ENCODE peak calls at places on chromosomes 4 and X, in four cellular contexts. E is GM12878, U is HL-60, J is K562. C is an unnamed sample.

GRCh38 chr4:8366601-8367000 is 73.9 kb downstream of the ACOX3 start:
- DNase-seq in E (no peak), U (no peak), J (no peak), C (no peak)

GRCh38 chrX:109533631-109534030 is 3.0 kb upstream of the NXT2 start:
- DNase-seq in E (no peak), U (no peak), J (no peak), C (no peak)

GRCh38 chr4:105440890-105441289 is 33.0 kb downstream of the PPA2 start:
- DNase-seq in E (no peak), U (no peak), J (no peak), C (no peak)

GRCh38 chr4:17535906-17536305 is 20.9 kb downstream of the CLRN2 start:
- DNase-seq in E (no peak), U (no peak), J (peak), C (no peak)

GRCh38 chrX:5265324-5265723 is 963.3 kb downstream of the NLGN4X start:
- DNase-seq in E (no peak), U (no peak), J (no peak), C (no peak)

GRCh38 chr4:118981839-118982381 is 93.3 kb downstream of the SYNPO2 start:
- DNase-seq in E (no peak), U (peak), J (peak), C (peak)

GRCh38 chr4:2178986-2179385 is 62.9 kb downstream of the HAUS3 start:
- DNase-seq in E (no peak), U (no peak), J (no peak), C (no peak)

GRCh38 chrX:12567857-12568256 is 223.4 kb upstream of the PRPS2 start:
- DNase-seq in E (no peak), U (no peak), J (no peak), C (no peak)

GRCh38 chrX:15087747-15088146 is 182.1 kb downstream of the ASB9 start:
- DNase-seq in E (no peak), U (no peak), J (no peak), C (no peak)

GRCh38 chr4:149999485-150000074 is 78.7 kb upstream of the DCLK2 start:
- DNase-seq in E (no peak), U (no peak), J (no peak), C (no peak)

GRCh38 chrX:134636859-134637258 is 21.4 kb downstream of the PLAC1 start:
- DNase-seq in E (no peak), U (no peak), J (no peak), C (no peak)

GRCh38 chrX:134640914-134641313 is 17.4 kb downstream of the PLAC1 start:
- DNase-seq in E (no peak), U (no peak), J (no peak), C (no peak)

GRCh38 chrX:134646671-134647070 is 11.6 kb downstream of the PLAC1 start:
- DNase-seq in E (no peak), U (no peak), J (no peak), C (no peak)

GRCh38 chrX:134646170-134646569 is 12.1 kb downstream of the PLAC1 start:
- DNase-seq in E (no peak), U (no peak), J (no peak), C (no peak)

GRCh38 chrX:134642394-134642793 is 15.9 kb downstream of the PLAC1 start:
- DNase-seq in E (no peak), U (no peak), J (no peak), C (no peak)
- TF ChIP-seq SPI1 in E (no peak), U (no peak), J (no peak), C (no peak)

DNA sequence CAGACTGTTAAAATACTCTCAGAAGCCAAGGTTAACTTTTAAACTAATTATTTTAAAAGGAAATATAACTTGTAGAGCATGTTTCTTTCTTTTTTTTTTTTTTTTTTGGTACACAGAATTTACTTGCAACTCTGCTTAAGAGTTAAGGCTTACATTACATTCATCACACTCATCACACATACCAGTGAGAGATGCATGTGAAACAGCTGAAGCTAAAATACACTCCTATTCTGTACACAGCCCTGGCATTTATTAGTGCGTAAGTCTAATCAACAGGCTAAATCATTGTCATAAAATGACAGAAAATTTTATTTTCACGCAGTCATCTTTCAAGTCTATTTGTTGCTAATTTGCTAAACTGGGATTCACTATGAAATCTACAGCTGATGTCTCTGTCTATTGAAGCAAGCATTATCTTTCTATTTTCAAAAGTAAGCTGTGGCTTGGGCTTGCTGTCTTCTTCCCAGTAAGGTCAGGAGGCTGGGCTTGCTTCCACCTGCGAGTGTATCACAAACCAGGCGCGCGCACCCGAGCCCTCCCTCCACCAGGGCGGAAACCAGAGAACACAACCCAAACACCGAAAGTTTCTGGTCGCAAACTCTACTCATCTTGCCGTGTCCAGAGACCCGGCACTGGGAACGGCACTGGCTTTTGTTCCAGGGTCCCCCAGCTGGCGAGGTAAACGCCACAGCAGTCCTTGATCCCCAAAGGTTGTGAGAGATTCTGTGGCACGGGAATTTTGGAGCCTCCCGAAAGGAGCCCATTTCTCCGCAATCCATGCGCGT is 3.9 kb downstream of the MAML3 start:
- DNase-seq in E (no peak), U (peak), J (peak), C (peak)
- TF ChIP-seq POLR2AphosphoS5 in E (no peak), U (no peak), J (no peak), C (no peak)

GRCh38 chrX:151697537-151697936 is 2.3 kb downstream of the PRRG3 start:
- DNase-seq in E (no peak), U (no peak), J (no peak), C (no peak)

GRCh38 chrX:151701071-151701470 is 5.8 kb downstream of the PRRG3 start:
- DNase-seq in E (no peak), U (no peak), J (no peak), C (no peak)

GRCh38 chrX:151699746-151700145 is 4.5 kb downstream of the PRRG3 start:
- DNase-seq in E (no peak), U (no peak), J (no peak), C (no peak)

GRCh38 chrX:151700581-151700980 is 5.3 kb downstream of the PRRG3 start:
- DNase-seq in E (no peak), U (no peak), J (no peak), C (no peak)

GRCh38 chrX:151698485-151698884 is 3.2 kb downstream of the PRRG3 start:
- DNase-seq in E (no peak), U (no peak), J (no peak), C (no peak)
- TF ChIP-seq SPI1 in E (no peak), U (no peak), J (no peak), C (no peak)

GRCh38 chr4:73704314-73705055 is 35.9 kb upstream of the CXCL8 start:
- DNase-seq in E (no peak), U (peak), J (peak), C (no peak)
- TF ChIP-seq POLR2AphosphoS5 in E (no peak), U (peak), J (peak), C (no peak)

GRCh38 chrX:154399527-154400368 is 1.6 kb downstream of the RPL10 start:
- DNase-seq in E (no peak), U (peak), J (peak), C (no peak)
- TF ChIP-seq SPI1 in E (no peak), U (no peak), J (no peak), C (no peak)

GRCh38 chr4:47747846-47748494 is 89.9 kb downstream of the CORIN start:
- DNase-seq in E (no peak), U (no peak), J (no peak), C (no peak)
- TF ChIP-seq POLR2AphosphoS5 in E (no peak), U (no peak), J (no peak), C (no peak)

GRCh38 chr4:69748176-69748575 is 12.2 kb downstream of the SULT1B1 start:
- DNase-seq in E (no peak), U (no peak), J (no peak), C (no peak)
- TF ChIP-seq SPI1 in E (no peak), U (no peak), J (no peak), C (no peak)

DNA sequence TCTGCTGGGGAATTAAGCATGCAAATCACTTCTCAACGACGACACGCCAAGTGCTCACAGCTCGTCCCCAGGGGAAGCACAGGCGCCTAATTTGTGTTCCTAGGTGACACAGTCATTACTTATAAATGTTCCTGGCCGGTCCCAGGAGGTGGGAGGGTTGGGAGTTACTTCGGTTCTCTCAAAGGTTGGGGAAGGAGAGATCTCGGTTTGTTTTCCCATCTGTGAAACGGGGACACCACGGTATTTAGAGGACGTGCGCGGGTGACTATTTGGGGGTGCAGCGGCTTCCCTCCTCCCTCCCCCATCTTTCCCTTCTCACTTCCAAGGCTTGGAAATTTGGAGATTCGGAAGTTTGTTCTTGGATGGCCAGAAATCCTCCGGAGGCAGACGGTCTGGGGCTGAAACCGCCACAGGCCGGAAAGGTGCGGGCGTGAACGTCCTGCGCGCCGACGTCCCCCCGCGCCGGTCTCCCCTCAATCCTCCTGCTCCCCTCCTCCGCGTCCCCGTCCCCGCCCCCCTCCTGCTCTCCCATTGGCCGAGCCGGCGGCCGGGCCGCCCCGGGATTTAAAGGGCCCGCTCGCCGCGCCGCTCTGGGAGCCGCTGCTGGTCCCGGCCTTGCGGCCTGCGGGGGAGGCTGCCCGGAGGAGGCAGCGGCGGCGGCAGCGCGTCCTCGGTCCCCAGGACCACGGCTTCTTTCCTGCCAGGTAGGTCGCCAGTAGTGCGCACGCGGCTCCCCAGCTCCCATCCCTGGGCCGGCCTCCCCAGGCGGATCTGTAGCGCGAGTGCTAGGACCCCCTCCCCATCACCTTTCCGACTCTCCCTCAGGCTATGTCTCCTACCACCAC is at the start of gene PORCN:
- DNase-seq in E (peak), U (no peak), J (peak), C (peak)
- TF ChIP-seq POLR2AphosphoS5 in E (no peak), U (peak), J (no peak), C (peak)

C was measured in GM12891.